ENCODE peak calls at places on chromosomes 11 and 22, in six cellular contexts. C is head of caudate nucleus; H is natural killer cell treated with Interleukin-12 subunit alpha and Interleukin-12 subunit beta and Interleukin-15 and Interleukin-18, amount 100 ng/mL, for 72 hours; U is RPMI8226; E is endothelial cell of umbilical vein; Q is activated CD8-positive, alpha-beta T cell treated with anti-CD3 and anti-CD28 coated beads for 36 hours. B is an unnamed sample.

GRCh38 chr11:78229106-78229505 is 40.4 kb downstream of the USP35 start:
- DNase-seq in H (no peak), U (no peak), Q (no peak), C (no peak), E (no peak), B (no peak)

GRCh38 chr11:16392646-16393045 is 36.3 kb upstream of the SOX6 start:
- DNase-seq in H (no peak), Q (no peak), E (no peak), C (no peak), U (no peak), B (no peak)

GRCh38 chr22:35944458-35944857 is 84.2 kb downstream of the RBFOX2 start:
- DNase-seq in Q (no peak), E (no peak), U (no peak), C (no peak), H (no peak), B (no peak)

GRCh38 chr22:44311855-44312170 is 938 bp downstream of the SHISAL1 start:
- DNase-seq in E (peak; percentile 7), C (no peak), Q (no peak), H (no peak), U (no peak), B (no peak)

GRCh38 chr11:64206457-64207246 is at the start of gene FERMT3:
- DNase-seq in H (peak; percentile 84), U (peak; percentile 32), E (no peak), Q (peak; percentile 90), C (no peak), B (no peak)

GRCh38 chr11:88535916-88536547 is 198.5 kb upstream of the CTSC start:
- DNase-seq in E (peak; percentile 92), Q (no peak), H (no peak), U (no peak), C (no peak), B (no peak)

GRCh38 chr11:15222777-15223176 is 108.1 kb downstream of the INSC start:
- DNase-seq in H (no peak), U (no peak), C (no peak), Q (no peak), E (no peak), B (no peak)

GRCh38 chr11:64226507-64227051 is 505 bp downstream of the NUDT22 start:
- DNase-seq in U (peak; percentile 87), Q (peak; percentile 85), C (no peak), E (no peak), H (peak; percentile 77), B (no peak)

GRCh38 chr11:114152785-114153184 is 93.3 kb downstream of the ZBTB16 start:
- DNase-seq in Q (no peak), H (no peak), E (no peak), U (no peak), C (no peak), B (no peak)

GRCh38 chr22:19719055-19719482 is 4.3 kb upstream of the GP1BB start:
- DNase-seq in E (no peak), H (no peak), Q (peak; percentile 32), C (no peak), U (no peak), B (no peak)

GRCh38 chr11:2296913-2297622 is 4.7 kb downstream of the C11orf21 start:
- DNase-seq in U (no peak), H (peak; percentile 48), Q (no peak), C (no peak), E (no peak), B (no peak)

GRCh38 chr22:29071261-29072045 is 1.4 kb upstream of the KREMEN1 start:
- DNase-seq in C (no peak), E (no peak), U (peak; percentile 49), H (no peak), Q (peak; percentile 51), B (no peak)

B was measured in cerebellar cortex.